ENCODE peak calls at places on chromosomes 4 and X, in four cellular contexts. One of them, this sample, is unnamed.

GRCh38 chr4:112127736-112128322 is 17.4 kb upstream of the FAM241A start:
- DNase-seq in K562: no peak
- DNase-seq in HCT116: no peak
- DNase-seq in HepG2: no peak
- DNase-seq in this sample: no peak

GRCh38 chrX:43655961-43656494 is at the start of gene MAOA:
- DNase-seq in K562: no peak
- DNase-seq in HCT116: no peak
- DNase-seq in HepG2: peak
- DNase-seq in this sample: peak

GRCh38 chr4:173074501-173074946 is 94.1 kb upstream of the GALNT7 start:
- DNase-seq in K562: no peak
- DNase-seq in HCT116: peak
- DNase-seq in HepG2: no peak
- DNase-seq in this sample: no peak

GRCh38 chr4:16250665-16251365 is 24.5 kb upstream of the TAPT1 start:
- DNase-seq in K562: no peak
- DNase-seq in HCT116: no peak
- DNase-seq in HepG2: peak
- DNase-seq in this sample: no peak

GRCh38 chr4:10582059-10582686 is 102.4 kb downstream of the CLNK start:
- DNase-seq in K562: peak
- DNase-seq in HCT116: peak
- DNase-seq in HepG2: peak
- DNase-seq in this sample: peak

GRCh38 chr4:121863787-121864186 is 6.5 kb downstream of the BBS7 start:
- DNase-seq in K562: peak
- DNase-seq in HCT116: no peak
- DNase-seq in HepG2: no peak
- DNase-seq in this sample: no peak

GRCh38 chr4:1278336-1278670 is 11.4 kb upstream of the MAEA start:
- DNase-seq in K562: no peak
- DNase-seq in HCT116: peak
- DNase-seq in HepG2: no peak
- DNase-seq in this sample: no peak

GRCh38 chrX:53093177-53093655 is 726 bp upstream of the KANTR start:
- DNase-seq in K562: peak
- DNase-seq in HCT116: peak
- DNase-seq in HepG2: peak
- DNase-seq in this sample: peak

GRCh38 chr4:82739292-82740190 is 59.1 kb downstream of the SCD5 start:
- DNase-seq in K562: peak
- DNase-seq in HCT116: peak
- DNase-seq in HepG2: peak
- DNase-seq in this sample: peak

GRCh38 chrX:115560978-115561604 is at the start of gene PLS3:
- DNase-seq in K562: no peak
- DNase-seq in HCT116: peak
- DNase-seq in HepG2: peak
- DNase-seq in this sample: peak

GRCh38 chr4:158670975-158671664 is 567 bp downstream of the C4orf46 start:
- DNase-seq in K562: peak
- DNase-seq in HCT116: peak
- DNase-seq in HepG2: peak
- DNase-seq in this sample: peak

GRCh38 chrX:18041656-18042055 is 179.0 kb downstream of the BEND2 start:
- DNase-seq in K562: no peak
- DNase-seq in HCT116: no peak
- DNase-seq in HepG2: no peak
- DNase-seq in this sample: no peak

GRCh38 chrX:1658083-1658463 is 43.2 kb downstream of the ASMT start:
- DNase-seq in K562: no peak
- DNase-seq in HCT116: no peak
- DNase-seq in HepG2: no peak
- DNase-seq in this sample: no peak

GRCh38 chr4:1172971-1173757 is 781 bp upstream of the SPON2 start:
- DNase-seq in K562: no peak
- DNase-seq in HCT116: no peak
- DNase-seq in HepG2: peak
- DNase-seq in this sample: peak

GRCh38 chr4:71713611-71714203 is 70.2 kb downstream of the GC start:
- DNase-seq in K562: peak
- DNase-seq in HCT116: peak
- DNase-seq in HepG2: peak
- DNase-seq in this sample: peak

GRCh38 chr4:8719421-8719820 is 126.9 kb downstream of the CPZ start:
- DNase-seq in K562: no peak
- DNase-seq in HCT116: no peak
- DNase-seq in HepG2: no peak
- DNase-seq in this sample: no peak

GRCh38 chrX:138711399-138712347 is at the start of gene FGF13:
- DNase-seq in K562: no peak
- DNase-seq in HCT116: no peak
- DNase-seq in HepG2: peak
- DNase-seq in this sample: peak
- TF ChIP-seq ELF1 in K562: no peak
- TF ChIP-seq ELF1 in HCT116: no peak
- TF ChIP-seq ELF1 in HepG2: no peak
- TF ChIP-seq ELF1 in this sample: no peak

DNA sequence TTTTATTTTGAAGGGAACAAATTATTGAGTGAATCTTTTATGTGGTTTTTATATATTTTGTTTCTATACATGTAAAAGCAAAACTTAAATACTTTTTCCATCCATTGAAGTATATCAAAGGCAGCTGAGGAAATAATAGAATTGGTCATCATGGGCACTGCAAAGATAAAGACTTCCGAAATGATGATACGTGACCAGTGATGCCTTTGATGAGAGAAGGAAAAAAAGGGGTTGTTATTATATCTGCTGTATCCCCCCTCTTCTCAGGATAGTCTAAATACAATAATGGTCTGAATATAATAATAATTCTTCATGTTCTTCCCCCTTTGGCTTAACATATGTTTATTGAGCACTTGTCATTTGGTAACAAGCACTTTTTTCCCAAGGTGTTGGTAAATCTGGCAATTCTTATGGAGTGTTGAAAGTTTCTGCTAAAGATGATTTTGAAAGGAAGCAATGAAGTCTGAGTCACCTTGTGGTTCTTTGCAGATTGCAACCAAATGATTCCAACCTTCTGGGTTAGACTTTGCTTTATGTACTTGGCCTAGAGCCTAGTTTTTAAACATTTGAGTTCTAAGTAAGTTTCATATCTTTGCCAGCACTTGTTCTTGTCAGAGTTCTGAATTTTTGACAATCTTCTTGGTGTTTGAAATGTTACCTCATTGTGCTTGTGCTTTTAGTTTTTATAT is 60.8 kb downstream of the USP9X start:
- DNase-seq in K562: peak
- DNase-seq in HCT116: peak
- DNase-seq in HepG2: no peak
- DNase-seq in this sample: no peak
- TF ChIP-seq ELF1 in K562: no peak
- TF ChIP-seq ELF1 in HCT116: no peak
- TF ChIP-seq ELF1 in HepG2: no peak
- TF ChIP-seq ELF1 in this sample: no peak

DNA sequence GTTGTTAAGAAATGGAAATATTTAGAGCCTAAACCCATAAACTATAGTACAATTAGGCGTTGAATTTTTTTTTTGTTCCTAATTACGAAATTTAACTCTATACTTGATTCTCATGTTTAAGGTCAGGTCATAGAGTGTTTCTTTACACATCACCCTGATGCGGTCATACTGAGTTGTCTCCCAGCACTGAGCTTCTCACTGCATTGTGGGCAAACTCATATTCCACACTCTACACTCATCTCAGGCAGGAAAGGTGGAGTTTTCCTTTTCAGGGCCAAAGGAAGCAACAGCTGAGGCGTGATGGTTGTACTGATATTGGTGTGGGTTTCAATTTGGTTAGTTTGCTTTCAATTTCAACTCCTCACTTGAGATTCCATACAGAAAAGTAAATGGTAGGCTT is 75.4 kb downstream of the FAT4 start:
- DNase-seq in K562: no peak
- DNase-seq in HCT116: no peak
- DNase-seq in HepG2: no peak
- DNase-seq in this sample: no peak
- TF ChIP-seq ELF1 in K562: no peak
- TF ChIP-seq ELF1 in HCT116: no peak
- TF ChIP-seq ELF1 in HepG2: no peak
- TF ChIP-seq ELF1 in this sample: no peak

GRCh38 chr4:154779362-154779947 is 1.6 kb upstream of the RBM46 start:
- DNase-seq in K562: peak
- DNase-seq in HCT116: peak
- DNase-seq in HepG2: peak
- DNase-seq in this sample: peak
- TF ChIP-seq ELF1 in K562: no peak
- TF ChIP-seq ELF1 in HCT116: no peak
- TF ChIP-seq ELF1 in HepG2: no peak
- TF ChIP-seq ELF1 in this sample: no peak

GRCh38 chr4:51872283-51872997 is 29.5 kb downstream of the DCUN1D4 start:
- DNase-seq in K562: no peak
- DNase-seq in HCT116: no peak
- DNase-seq in HepG2: no peak
- DNase-seq in this sample: no peak
- TF ChIP-seq ELF1 in K562: no peak
- TF ChIP-seq ELF1 in HCT116: no peak
- TF ChIP-seq ELF1 in HepG2: no peak
- TF ChIP-seq ELF1 in this sample: no peak

GRCh38 chr4:140343303-140343702 is 30.1 kb upstream of the SCOC start:
- DNase-seq in K562: no peak
- DNase-seq in HCT116: peak
- DNase-seq in HepG2: no peak
- DNase-seq in this sample: no peak
- TF ChIP-seq ELF1 in K562: no peak
- TF ChIP-seq ELF1 in HCT116: peak
- TF ChIP-seq ELF1 in HepG2: no peak
- TF ChIP-seq ELF1 in this sample: no peak

DNA sequence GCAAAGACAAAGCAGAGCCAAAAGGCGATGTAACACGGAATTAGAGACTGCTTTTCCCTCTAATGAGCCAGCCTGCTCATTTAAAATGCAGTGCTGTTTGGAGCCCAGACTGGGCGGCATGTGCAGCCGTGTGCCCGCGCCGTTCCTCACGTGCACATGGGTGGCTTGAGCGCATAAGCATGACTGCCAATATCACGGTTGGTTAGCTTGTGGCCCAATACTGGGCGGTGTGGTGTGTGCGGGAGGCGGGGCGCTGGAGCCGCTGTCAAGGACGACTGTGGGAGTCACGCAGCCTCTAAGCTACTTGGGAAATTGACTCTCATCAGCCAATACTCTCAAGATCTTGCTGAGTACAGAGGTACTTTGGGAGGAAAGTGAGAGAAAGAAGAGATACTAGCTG is 86.9 kb upstream of the SCOC start:
- DNase-seq in K562: no peak
- DNase-seq in HCT116: no peak
- DNase-seq in HepG2: no peak
- DNase-seq in this sample: peak
- TF ChIP-seq ELF1 in K562: no peak
- TF ChIP-seq ELF1 in HCT116: no peak
- TF ChIP-seq ELF1 in HepG2: no peak
- TF ChIP-seq ELF1 in this sample: no peak

DNA sequence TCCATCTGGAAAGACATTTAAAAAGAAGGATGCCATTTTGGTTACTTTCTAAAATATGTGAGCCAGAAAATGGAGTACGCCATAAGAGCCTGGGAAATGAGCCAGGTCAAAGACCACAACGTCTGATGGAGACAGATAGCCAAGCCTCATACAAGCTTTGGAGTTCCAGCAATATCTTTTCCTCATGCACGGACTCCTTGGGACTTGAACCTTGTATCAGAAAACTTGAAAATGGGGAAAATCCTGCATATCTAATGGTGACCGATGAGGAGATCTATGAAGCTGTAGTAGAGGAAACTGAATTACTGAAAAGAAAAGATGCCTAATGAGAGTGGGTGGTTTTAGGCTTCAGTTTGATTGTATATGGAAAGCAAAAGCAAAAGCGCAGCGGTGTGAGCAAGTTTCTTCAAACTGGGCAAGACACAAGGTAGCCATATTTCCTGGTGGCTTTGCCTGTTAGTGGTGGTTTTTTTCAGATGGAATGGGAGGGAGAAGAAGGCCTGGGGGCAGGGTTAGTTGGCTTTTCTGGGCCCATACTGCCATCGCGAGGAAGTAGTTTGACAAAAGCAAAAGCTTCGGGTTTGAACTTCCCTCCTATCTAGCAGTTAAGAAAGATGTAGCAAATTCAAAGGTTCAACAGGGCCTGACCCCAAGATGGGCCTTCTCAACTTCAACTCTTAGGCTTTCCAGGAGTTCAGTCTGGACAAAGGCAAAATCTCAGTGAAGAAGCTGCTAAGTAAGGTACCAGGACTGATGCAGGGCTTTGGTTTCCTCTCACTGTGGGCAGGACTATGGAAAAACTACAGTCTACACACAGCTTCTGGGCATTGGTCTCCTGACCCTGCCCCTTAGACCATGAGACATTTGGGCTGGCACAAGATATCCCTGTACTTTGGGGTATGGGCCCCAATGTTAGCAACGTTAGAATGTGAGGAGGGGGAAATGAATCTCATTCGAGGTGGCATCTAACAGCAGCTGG is 210.0 kb upstream of the STK26 start:
- DNase-seq in K562: peak
- DNase-seq in HCT116: no peak
- DNase-seq in HepG2: no peak
- DNase-seq in this sample: peak
- TF ChIP-seq ELF1 in K562: no peak
- TF ChIP-seq ELF1 in HCT116: no peak
- TF ChIP-seq ELF1 in HepG2: no peak
- TF ChIP-seq ELF1 in this sample: no peak

GRCh38 chrX:10450229-10450958 is 170.0 kb downstream of the MID1 start:
- DNase-seq in K562: no peak
- DNase-seq in HCT116: no peak
- DNase-seq in HepG2: no peak
- DNase-seq in this sample: no peak
- TF ChIP-seq ELF1 in K562: no peak
- TF ChIP-seq ELF1 in HCT116: no peak
- TF ChIP-seq ELF1 in HepG2: no peak
- TF ChIP-seq ELF1 in this sample: no peak

GRCh38 chr4:185457136-185457535 is 14.4 kb downstream of the CCDC110 start:
- DNase-seq in K562: no peak
- DNase-seq in HCT116: no peak
- DNase-seq in HepG2: no peak
- DNase-seq in this sample: no peak
- TF ChIP-seq ELF1 in K562: no peak
- TF ChIP-seq ELF1 in HCT116: no peak
- TF ChIP-seq ELF1 in HepG2: no peak
- TF ChIP-seq ELF1 in this sample: no peak

This sample was measured in SK-N-SH.